ENCODE peak calls at places on chromosomes 5 and 9, in four cellular contexts. Q, U, Y and D are unnamed samples.

GRCh38 chr9:127574089-127574921 is 37.8 kb upstream of the STXBP1 start:
- DNase-seq in Q (peak; percentile 79), Y (no peak), U (no peak), D (peak; percentile 83)

GRCh38 chr5:54743997-54744788 is 226.6 kb downstream of the SNX18 start:
- DNase-seq in U (no peak), Q (peak; percentile 32), Y (peak; percentile 36), D (peak; percentile 57)

GRCh38 chr9:23658859-23659258 is 167.2 kb downstream of the ELAVL2 start:
- DNase-seq in U (no peak), Q (no peak), Y (no peak), D (no peak)

GRCh38 chr5:92017786-92018185 is 634.7 kb upstream of the ARRDC3 start:
- DNase-seq in Y (no peak), U (no peak), Q (no peak), D (peak; percentile 53)

GRCh38 chr5:80825780-80826460 is 134.2 kb upstream of the RASGRF2 start:
- DNase-seq in U (no peak), Y (no peak), Q (no peak), D (no peak)

GRCh38 chr9:119095072-119095471 is 274.2 kb downstream of the BRINP1 start:
- DNase-seq in Y (no peak), Q (no peak), U (no peak), D (no peak)

GRCh38 chr9:33159058-33159759 is 7.9 kb downstream of the B4GALT1 start:
- DNase-seq in Q (no peak), U (no peak), Y (no peak), D (no peak)

GRCh38 chr5:163978897-163979296 is 473.5 kb downstream of the MAT2B start:
- DNase-seq in Y (no peak), Q (peak; percentile 60), U (peak; percentile 26), D (no peak)

GRCh38 chr5:82290005-82290404 is 11.9 kb upstream of the RPS23 start:
- DNase-seq in Y (no peak), U (no peak), Q (no peak), D (no peak)

GRCh38 chr9:121308765-121309164 is 40.8 kb downstream of the GSN start:
- DNase-seq in Y (no peak), U (no peak), Q (no peak), D (no peak)

GRCh38 chr5:115459844-115460243 is 84.7 kb downstream of the FEM1C start:
- DNase-seq in Q (no peak), Y (no peak), U (no peak), D (no peak)

GRCh38 chr9:35728041-35728971 is 3.7 kb downstream of the TLN1 start:
- DNase-seq in U (peak; percentile 88), Y (peak; percentile 78), Q (no peak), D (peak; percentile 68)

GRCh38 chr5:100872409-100873190 is 30.5 kb downstream of the ST8SIA4 start:
- DNase-seq in Q (no peak), U (no peak), Y (no peak), D (no peak)

GRCh38 chr5:35813456-35813855 is 43.2 kb upstream of the IL7R start:
- DNase-seq in U (no peak), Q (no peak), Y (no peak), D (no peak)

GRCh38 chr9:123997665-123998277 is 13.8 kb upstream of the LHX2 start:
- DNase-seq in Q (no peak), U (no peak), Y (peak; percentile 77), D (peak; percentile 55)

GRCh38 chr5:57299945-57300344 is 126.1 kb downstream of the GPBP1 start:
- DNase-seq in U (no peak), Q (no peak), Y (no peak), D (no peak)

GRCh38 chr9:111524731-111525055 is 286 bp upstream of the ZNF483 start:
- DNase-seq in Y (no peak), Q (no peak), U (no peak), D (no peak)

GRCh38 chr9:111598730-111599091 is 736 bp downstream of the PTGR1 start:
- DNase-seq in Q (no peak), U (peak; percentile 37), Y (peak; percentile 41), D (peak; percentile 34)

GRCh38 chr5:177175336-177175735 is 41.8 kb downstream of the NSD1 start:
- DNase-seq in Q (no peak), U (no peak), Y (no peak), D (no peak)

GRCh38 chr9:81522721-81523551 is 166.4 kb downstream of the TLE1 start:
- DNase-seq in Q (no peak), U (peak; percentile 2), Y (peak; percentile 16), D (peak; percentile 60)

GRCh38 chr9:35645736-35646582 is 4.8 kb downstream of the SIT1 start:
- DNase-seq in Y (no peak), U (peak; percentile 85), Q (peak; percentile 57), D (peak; percentile 92)

GRCh38 chr5:124436294-124436693 is 310.1 kb downstream of the ZNF608 start:
- DNase-seq in Q (no peak), U (no peak), Y (no peak), D (no peak)

GRCh38 chr5:154015071-154015693 is 23.5 kb downstream of the FAM114A2 start:
- DNase-seq in U (no peak), Y (no peak), Q (no peak), D (no peak)

GRCh38 chr9:80926611-80927010 is 762.7 kb downstream of the TLE1 start:
- DNase-seq in Y (no peak), U (no peak), Q (no peak), D (no peak)

GRCh38 chr5:176473335-176474006 is 25.3 kb downstream of the FAF2 start:
- DNase-seq in Q (no peak), U (no peak), Y (no peak), D (no peak)

GRCh38 chr5:133499896-133500295 is 112.4 kb downstream of the FSTL4 start:
- DNase-seq in Q (no peak), Y (no peak), U (no peak), D (no peak)

GRCh38 chr9:20262611-20263010 is 359.7 kb downstream of the MLLT3 start:
- DNase-seq in Y (no peak), U (no peak), Q (no peak), D (no peak)

GRCh38 chr5:167294861-167295685 is 996.4 kb upstream of the WWC1 start:
- DNase-seq in U (no peak), Q (peak; percentile 59), Y (no peak), D (peak; percentile 95)

GRCh38 chr5:53114988-53115387 is 5.4 kb upstream of the MOCS2 start:
- DNase-seq in Y (no peak), Q (no peak), U (no peak), D (no peak)
- TF ChIP-seq CTCF in Y (no peak), Q (no peak), U (peak; percentile 27), D (peak; percentile 29)

GRCh38 chr5:158531899-158532298 is 567.8 kb downstream of the EBF1 start:
- DNase-seq in Y (no peak), Q (no peak), U (no peak), D (no peak)

GRCh38 chr5:158537343-158537742 is 562.4 kb downstream of the EBF1 start:
- DNase-seq in U (no peak), Q (no peak), Y (no peak), D (no peak)

GRCh38 chr5:158534203-158534602 is 565.5 kb downstream of the EBF1 start:
- DNase-seq in Y (no peak), Q (no peak), U (no peak), D (no peak)

GRCh38 chr5:158530111-158530510 is 569.6 kb downstream of the EBF1 start:
- DNase-seq in Y (no peak), U (no peak), Q (no peak), D (no peak)

GRCh38 chr5:158532739-158533138 is 567.0 kb downstream of the EBF1 start:
- DNase-seq in U (no peak), Y (no peak), Q (no peak), D (no peak)
- TF ChIP-seq CTCF in U (no peak), Y (no peak), Q (no peak), D (no peak)

GRCh38 chr5:34655354-34655991 is 655 bp upstream of the RAI14 start:
- DNase-seq in Y (peak; percentile 51), Q (peak; percentile 32), U (peak; percentile 47), D (peak; percentile 30)

GRCh38 chr5:34652466-34652865 is 3.7 kb upstream of the RAI14 start:
- DNase-seq in Q (no peak), U (no peak), Y (no peak), D (no peak)

GRCh38 chr5:34653708-34654107 is 2.4 kb upstream of the RAI14 start:
- DNase-seq in U (no peak), Q (no peak), Y (no peak), D (no peak)

GRCh38 chr5:34651791-34652190 is 4.3 kb upstream of the RAI14 start:
- DNase-seq in Y (no peak), U (no peak), Q (no peak), D (no peak)

DNA sequence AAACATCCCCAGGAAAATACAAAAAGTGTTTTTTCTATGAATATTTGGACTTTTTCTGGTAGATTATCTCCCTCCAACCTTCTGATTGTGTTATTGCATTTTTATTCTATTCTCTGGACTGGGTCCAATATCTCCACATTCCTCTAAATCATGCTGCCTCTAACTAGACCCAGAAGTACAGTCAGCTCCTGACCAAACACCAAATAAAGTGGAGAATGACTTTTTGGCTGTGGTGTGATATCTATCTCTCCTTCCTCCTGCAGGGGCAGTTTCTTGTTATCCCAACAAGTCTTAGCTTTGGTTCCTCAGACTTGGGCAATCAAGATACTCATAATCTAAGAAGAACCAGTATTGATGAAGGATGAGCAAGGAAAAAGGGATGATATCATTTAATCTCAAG is 3.2 kb upstream of the RAI14 start:
- DNase-seq in U (no peak), Y (no peak), Q (no peak), D (no peak)
- TF ChIP-seq CTCF in U (no peak), Y (no peak), Q (no peak), D (no peak)

GRCh38 chr5:139845846-139846681 is 50.5 kb downstream of the PSD2 start:
- DNase-seq in Y (no peak), U (no peak), Q (no peak), D (no peak)

GRCh38 chr5:139847091-139847490 is 51.5 kb downstream of the PSD2 start:
- DNase-seq in Y (no peak), U (no peak), Q (no peak), D (no peak)

GRCh38 chr5:139849501-139849900 is 53.9 kb downstream of the PSD2 start:
- DNase-seq in Q (no peak), Y (no peak), U (no peak), D (no peak)

GRCh38 chr5:139848508-139849100 is 53.0 kb downstream of the PSD2 start:
- DNase-seq in Y (no peak), U (no peak), Q (no peak), D (no peak)

GRCh38 chr5:139847790-139848507 is 52.3 kb downstream of the PSD2 start:
- DNase-seq in U (peak; percentile 74), Q (peak; percentile 78), Y (peak; percentile 83), D (no peak)
- TF ChIP-seq CTCF in U (no peak), Q (no peak), Y (no peak), D (no peak)